ENCODE peak calls at places on chromosomes 4 and X, in nine cellular contexts. One of them, this sample, is unnamed. For H3K27me3, the result is how much of the 10 kb centered on the place peaks cover.

GRCh38 chr4:78747328-78747946 is 28.7 kb upstream of the BMP2K start:
- DNase-seq in CD4-positive, CD25-positive, alpha-beta regulatory T cell: no peak
- DNase-seq in cardiac muscle cell: no peak
- DNase-seq in H7: no peak
- DNase-seq in iPS DF 6.9: no peak
- DNase-seq in CD8-positive, alpha-beta T cell: no peak
- DNase-seq in mammary epithelial cell: no peak
- DNase-seq in WERI-Rb-1: no peak
- DNase-seq in ascending aorta: no peak
- DNase-seq in this sample: no peak

GRCh38 chrX:16528620-16529019 is 121.3 kb upstream of the S100G start:
- DNase-seq in CD4-positive, CD25-positive, alpha-beta regulatory T cell: no peak
- DNase-seq in cardiac muscle cell: no peak
- DNase-seq in H7: no peak
- DNase-seq in iPS DF 6.9: no peak
- DNase-seq in CD8-positive, alpha-beta T cell: peak
- DNase-seq in mammary epithelial cell: no peak
- DNase-seq in WERI-Rb-1: no peak
- DNase-seq in ascending aorta: no peak
- DNase-seq in this sample: no peak

GRCh38 chr4:60656171-60656570 is 544.0 kb upstream of the ADGRL3 start:
- DNase-seq in CD4-positive, CD25-positive, alpha-beta regulatory T cell: no peak
- DNase-seq in cardiac muscle cell: no peak
- DNase-seq in H7: peak
- DNase-seq in iPS DF 6.9: no peak
- DNase-seq in CD8-positive, alpha-beta T cell: no peak
- DNase-seq in mammary epithelial cell: no peak
- DNase-seq in WERI-Rb-1: no peak
- DNase-seq in ascending aorta: no peak
- DNase-seq in this sample: no peak

GRCh38 chr4:148214529-148215166 is 227.6 kb downstream of the NR3C2 start:
- DNase-seq in CD4-positive, CD25-positive, alpha-beta regulatory T cell: no peak
- DNase-seq in cardiac muscle cell: no peak
- DNase-seq in H7: no peak
- DNase-seq in iPS DF 6.9: no peak
- DNase-seq in CD8-positive, alpha-beta T cell: no peak
- DNase-seq in mammary epithelial cell: peak
- DNase-seq in WERI-Rb-1: no peak
- DNase-seq in ascending aorta: no peak
- DNase-seq in this sample: no peak

GRCh38 chr4:89158884-89159503 is 47.7 kb downstream of the TIGD2 start:
- DNase-seq in CD4-positive, CD25-positive, alpha-beta regulatory T cell: no peak
- DNase-seq in cardiac muscle cell: peak
- DNase-seq in H7: no peak
- DNase-seq in iPS DF 6.9: no peak
- DNase-seq in CD8-positive, alpha-beta T cell: no peak
- DNase-seq in mammary epithelial cell: peak
- DNase-seq in WERI-Rb-1: no peak
- DNase-seq in ascending aorta: no peak
- DNase-seq in this sample: peak

GRCh38 chrX:130028196-130028595 is 45.8 kb downstream of the BCORL1 start:
- DNase-seq in CD4-positive, CD25-positive, alpha-beta regulatory T cell: peak
- DNase-seq in cardiac muscle cell: peak
- DNase-seq in H7: peak
- DNase-seq in iPS DF 6.9: no peak
- DNase-seq in CD8-positive, alpha-beta T cell: peak
- DNase-seq in mammary epithelial cell: peak
- DNase-seq in WERI-Rb-1: peak
- DNase-seq in ascending aorta: no peak
- DNase-seq in this sample: peak

GRCh38 chr4:38160487-38161207 is 200.4 kb downstream of the PTTG2 start:
- DNase-seq in CD4-positive, CD25-positive, alpha-beta regulatory T cell: peak
- DNase-seq in cardiac muscle cell: no peak
- DNase-seq in H7: peak
- DNase-seq in iPS DF 6.9: no peak
- DNase-seq in CD8-positive, alpha-beta T cell: no peak
- DNase-seq in mammary epithelial cell: peak
- DNase-seq in WERI-Rb-1: no peak
- DNase-seq in ascending aorta: no peak
- DNase-seq in this sample: peak

GRCh38 chr4:114364857-114365256 is 233.8 kb upstream of the UGT8 start:
- DNase-seq in CD4-positive, CD25-positive, alpha-beta regulatory T cell: no peak
- DNase-seq in cardiac muscle cell: no peak
- DNase-seq in H7: no peak
- DNase-seq in iPS DF 6.9: no peak
- DNase-seq in CD8-positive, alpha-beta T cell: no peak
- DNase-seq in mammary epithelial cell: no peak
- DNase-seq in WERI-Rb-1: no peak
- DNase-seq in ascending aorta: no peak
- DNase-seq in this sample: no peak

GRCh38 chr4:28350485-28350884 is 1489.8 kb downstream of the STIM2 start:
- DNase-seq in CD4-positive, CD25-positive, alpha-beta regulatory T cell: no peak
- DNase-seq in cardiac muscle cell: no peak
- DNase-seq in H7: no peak
- DNase-seq in iPS DF 6.9: no peak
- DNase-seq in CD8-positive, alpha-beta T cell: no peak
- DNase-seq in mammary epithelial cell: peak
- DNase-seq in WERI-Rb-1: no peak
- DNase-seq in ascending aorta: no peak
- DNase-seq in this sample: no peak

GRCh38 chr4:8599657-8600056 is 7.1 kb downstream of the CPZ start:
- DNase-seq in CD4-positive, CD25-positive, alpha-beta regulatory T cell: no peak
- DNase-seq in cardiac muscle cell: no peak
- DNase-seq in H7: no peak
- DNase-seq in iPS DF 6.9: no peak
- DNase-seq in CD8-positive, alpha-beta T cell: no peak
- DNase-seq in mammary epithelial cell: no peak
- DNase-seq in WERI-Rb-1: no peak
- DNase-seq in ascending aorta: no peak
- DNase-seq in this sample: no peak

GRCh38 chr4:23929248-23929647 is 39.4 kb upstream of the PPARGC1A start:
- DNase-seq in CD4-positive, CD25-positive, alpha-beta regulatory T cell: no peak
- DNase-seq in cardiac muscle cell: no peak
- DNase-seq in H7: no peak
- DNase-seq in iPS DF 6.9: no peak
- DNase-seq in CD8-positive, alpha-beta T cell: no peak
- DNase-seq in mammary epithelial cell: no peak
- DNase-seq in WERI-Rb-1: no peak
- DNase-seq in ascending aorta: no peak
- DNase-seq in this sample: no peak

DNA sequence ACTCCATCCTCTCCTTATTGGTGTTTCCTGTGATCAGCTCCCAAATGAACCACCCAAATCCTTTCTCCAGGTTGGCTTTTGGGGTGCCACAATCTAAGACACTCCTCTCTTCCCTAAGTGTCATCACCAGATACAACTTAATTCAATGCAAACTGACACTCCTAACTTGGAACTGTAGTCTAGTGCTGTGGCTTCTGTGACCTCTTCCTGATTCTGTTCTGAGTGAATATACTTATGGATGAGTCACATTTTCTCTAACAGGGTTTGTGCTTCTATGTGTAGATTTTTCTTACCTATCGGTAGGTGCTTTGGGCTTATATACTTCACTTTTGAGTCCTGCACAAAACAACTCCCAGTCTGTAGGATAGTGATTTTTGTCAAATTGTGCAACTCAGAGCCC is 141.3 kb upstream of the MAOA start:
- DNase-seq in CD4-positive, CD25-positive, alpha-beta regulatory T cell: no peak
- DNase-seq in cardiac muscle cell: no peak
- DNase-seq in H7: no peak
- DNase-seq in iPS DF 6.9: no peak
- DNase-seq in CD8-positive, alpha-beta T cell: no peak
- DNase-seq in mammary epithelial cell: no peak
- DNase-seq in WERI-Rb-1: no peak
- DNase-seq in ascending aorta: no peak
- DNase-seq in this sample: no peak
- H3K27me3 ChIP-seq in CD4-positive, CD25-positive, alpha-beta regulatory T cell: under half
- H3K27me3 ChIP-seq in cardiac muscle cell: under half
- H3K27me3 ChIP-seq in H7: under half
- H3K27me3 ChIP-seq in iPS DF 6.9: under half
- H3K27me3 ChIP-seq in CD8-positive, alpha-beta T cell: under half
- H3K27me3 ChIP-seq in mammary epithelial cell: under half
- H3K27me3 ChIP-seq in WERI-Rb-1: under half
- H3K27me3 ChIP-seq in ascending aorta: under half
- H3K27me3 ChIP-seq in this sample: under half

DNA sequence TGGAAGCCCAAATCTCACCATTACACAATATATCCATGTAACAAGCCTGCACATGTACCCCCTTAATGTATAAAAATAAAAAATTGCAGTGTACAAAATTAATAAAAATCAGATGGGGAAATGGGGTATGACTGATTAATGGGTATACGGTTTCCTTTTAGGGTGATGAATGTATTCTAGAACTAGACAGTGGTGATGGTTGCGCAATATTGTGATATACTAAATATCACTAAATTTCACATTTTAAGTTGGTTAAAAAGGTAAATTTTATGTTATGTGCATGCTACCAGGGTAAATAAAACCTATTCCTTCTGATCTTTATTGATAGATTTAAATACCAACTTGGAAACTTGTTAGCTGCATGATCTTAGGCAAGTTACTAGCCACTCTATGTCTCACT is 129.4 kb downstream of the SPANXA1 start:
- DNase-seq in CD4-positive, CD25-positive, alpha-beta regulatory T cell: no peak
- DNase-seq in cardiac muscle cell: no peak
- DNase-seq in H7: no peak
- DNase-seq in iPS DF 6.9: no peak
- DNase-seq in CD8-positive, alpha-beta T cell: no peak
- DNase-seq in mammary epithelial cell: no peak
- DNase-seq in WERI-Rb-1: no peak
- DNase-seq in ascending aorta: no peak
- DNase-seq in this sample: no peak
- H3K27me3 ChIP-seq in CD4-positive, CD25-positive, alpha-beta regulatory T cell: under half
- H3K27me3 ChIP-seq in cardiac muscle cell: under half
- H3K27me3 ChIP-seq in H7: under half
- H3K27me3 ChIP-seq in iPS DF 6.9: under half
- H3K27me3 ChIP-seq in CD8-positive, alpha-beta T cell: under half
- H3K27me3 ChIP-seq in mammary epithelial cell: under half
- H3K27me3 ChIP-seq in WERI-Rb-1: under half
- H3K27me3 ChIP-seq in ascending aorta: under half
- H3K27me3 ChIP-seq in this sample: under half

GRCh38 chrX:125090046-125090445 is 229.6 kb upstream of the TEX13C start:
- DNase-seq in CD4-positive, CD25-positive, alpha-beta regulatory T cell: no peak
- DNase-seq in cardiac muscle cell: no peak
- DNase-seq in H7: no peak
- DNase-seq in iPS DF 6.9: no peak
- DNase-seq in CD8-positive, alpha-beta T cell: no peak
- DNase-seq in mammary epithelial cell: peak
- DNase-seq in WERI-Rb-1: no peak
- DNase-seq in ascending aorta: no peak
- DNase-seq in this sample: no peak
- H3K27me3 ChIP-seq in CD4-positive, CD25-positive, alpha-beta regulatory T cell: under half
- H3K27me3 ChIP-seq in cardiac muscle cell: under half
- H3K27me3 ChIP-seq in H7: under half
- H3K27me3 ChIP-seq in iPS DF 6.9: under half
- H3K27me3 ChIP-seq in CD8-positive, alpha-beta T cell: under half
- H3K27me3 ChIP-seq in mammary epithelial cell: under half
- H3K27me3 ChIP-seq in WERI-Rb-1: under half
- H3K27me3 ChIP-seq in ascending aorta: under half
- H3K27me3 ChIP-seq in this sample: under half

GRCh38 chr4:185950891-185951290 is 118.1 kb upstream of the TLR3 start:
- DNase-seq in CD4-positive, CD25-positive, alpha-beta regulatory T cell: no peak
- DNase-seq in cardiac muscle cell: no peak
- DNase-seq in H7: no peak
- DNase-seq in iPS DF 6.9: no peak
- DNase-seq in CD8-positive, alpha-beta T cell: no peak
- DNase-seq in mammary epithelial cell: no peak
- DNase-seq in WERI-Rb-1: no peak
- DNase-seq in ascending aorta: no peak
- DNase-seq in this sample: no peak
- H3K27me3 ChIP-seq in CD4-positive, CD25-positive, alpha-beta regulatory T cell: under half
- H3K27me3 ChIP-seq in cardiac muscle cell: under half
- H3K27me3 ChIP-seq in H7: under half
- H3K27me3 ChIP-seq in iPS DF 6.9: under half
- H3K27me3 ChIP-seq in CD8-positive, alpha-beta T cell: under half
- H3K27me3 ChIP-seq in mammary epithelial cell: under half
- H3K27me3 ChIP-seq in WERI-Rb-1: under half
- H3K27me3 ChIP-seq in ascending aorta: under half
- H3K27me3 ChIP-seq in this sample: under half

DNA sequence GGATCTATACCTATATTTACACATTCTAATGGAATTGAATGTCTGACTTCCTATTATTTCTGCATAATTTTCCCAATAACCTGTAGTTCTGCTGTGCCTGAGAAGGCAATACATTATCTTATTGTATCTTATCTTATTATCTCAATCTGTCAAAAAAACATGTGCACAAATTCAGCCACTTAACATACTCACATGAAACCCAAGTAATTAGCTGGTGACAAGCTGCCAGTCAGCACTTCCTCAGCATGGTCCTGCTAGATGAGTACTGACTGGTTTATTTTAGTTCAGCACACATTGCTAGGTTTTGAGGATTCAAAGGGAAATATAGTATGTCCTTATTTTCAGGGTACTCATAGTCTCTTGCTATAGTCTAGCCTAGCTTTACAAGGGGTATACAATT is 17.9 kb upstream of the FGG start:
- DNase-seq in CD4-positive, CD25-positive, alpha-beta regulatory T cell: no peak
- DNase-seq in cardiac muscle cell: no peak
- DNase-seq in H7: no peak
- DNase-seq in iPS DF 6.9: no peak
- DNase-seq in CD8-positive, alpha-beta T cell: no peak
- DNase-seq in mammary epithelial cell: no peak
- DNase-seq in WERI-Rb-1: no peak
- DNase-seq in ascending aorta: no peak
- DNase-seq in this sample: no peak
- H3K27me3 ChIP-seq in CD4-positive, CD25-positive, alpha-beta regulatory T cell: under half
- H3K27me3 ChIP-seq in cardiac muscle cell: under half
- H3K27me3 ChIP-seq in H7: under half
- H3K27me3 ChIP-seq in iPS DF 6.9: under half
- H3K27me3 ChIP-seq in CD8-positive, alpha-beta T cell: under half
- H3K27me3 ChIP-seq in mammary epithelial cell: under half
- H3K27me3 ChIP-seq in WERI-Rb-1: under half
- H3K27me3 ChIP-seq in ascending aorta: under half
- H3K27me3 ChIP-seq in this sample: under half

DNA sequence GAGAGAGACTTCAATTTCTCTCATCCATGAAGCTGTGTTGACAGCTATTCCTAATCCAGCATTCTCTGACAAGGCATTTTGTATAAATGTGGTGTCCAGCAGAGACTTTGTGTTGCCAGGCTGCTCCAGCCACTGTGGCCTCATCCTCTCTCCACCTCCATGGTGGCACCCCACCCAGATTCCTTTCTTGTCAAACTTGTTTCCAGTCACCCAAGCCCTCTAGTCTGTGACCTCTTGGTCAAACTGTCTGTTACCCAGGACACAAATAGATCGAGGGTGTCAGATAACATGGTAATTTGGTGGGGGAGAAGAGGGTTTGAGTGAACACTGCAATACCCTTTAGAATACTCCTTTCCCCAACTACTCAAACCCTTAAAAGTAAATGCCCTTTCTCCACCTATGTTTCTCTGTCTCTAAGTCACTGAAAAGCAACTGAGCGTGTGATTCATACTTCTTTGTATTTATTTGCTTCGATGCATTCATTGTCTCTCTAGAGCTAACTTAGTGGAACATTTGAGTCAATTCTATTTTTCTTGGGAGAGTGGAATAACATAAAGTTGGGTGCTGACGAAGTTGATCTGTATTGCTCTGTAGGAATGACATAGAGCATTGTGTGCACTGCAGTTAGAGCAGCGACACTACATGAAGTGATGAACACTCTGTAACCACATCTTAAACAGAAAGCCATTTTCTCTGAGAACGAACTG is 13.7 kb downstream of the PITX2 start:
- DNase-seq in CD4-positive, CD25-positive, alpha-beta regulatory T cell: no peak
- DNase-seq in cardiac muscle cell: no peak
- DNase-seq in H7: no peak
- DNase-seq in iPS DF 6.9: no peak
- DNase-seq in CD8-positive, alpha-beta T cell: no peak
- DNase-seq in mammary epithelial cell: no peak
- DNase-seq in WERI-Rb-1: no peak
- DNase-seq in ascending aorta: no peak
- DNase-seq in this sample: no peak
- H3K27me3 ChIP-seq in CD4-positive, CD25-positive, alpha-beta regulatory T cell: under half
- H3K27me3 ChIP-seq in cardiac muscle cell: under half
- H3K27me3 ChIP-seq in H7: under half
- H3K27me3 ChIP-seq in iPS DF 6.9: under half
- H3K27me3 ChIP-seq in CD8-positive, alpha-beta T cell: under half
- H3K27me3 ChIP-seq in mammary epithelial cell: under half
- H3K27me3 ChIP-seq in WERI-Rb-1: half or more
- H3K27me3 ChIP-seq in ascending aorta: under half
- H3K27me3 ChIP-seq in this sample: under half

This sample was measured in Karpas-422.